ENCODE peak calls at places on chromosomes 5 and 9, in five cellular contexts. E is activated gamma-delta T cell, A is Peyer's patch, F is endodermal cell, Z is left ventricle myocardium superior. Y is an unnamed sample.

GRCh38 chr5:131263648-131264452 is at the start of gene CDC42SE2:
- DNase-seq in E (peak; percentile 84), A (peak; percentile 88), F (peak; percentile 93), Z (peak; percentile 94), Y (peak; percentile 88)

GRCh38 chr5:132419517-132420468 is 50.3 kb downstream of the SLC22A5 start:
- DNase-seq in Z (peak; percentile 76), F (peak; percentile 92), A (peak; percentile 69), E (peak; percentile 17), Y (peak; percentile 89)

GRCh38 chr5:12413075-12413474 is 508.8 kb upstream of the CTNND2 start:
- DNase-seq in A (no peak), F (peak; percentile 50), Z (no peak), E (no peak), Y (no peak)

GRCh38 chr9:81293651-81294050 is 395.7 kb downstream of the TLE1 start:
- DNase-seq in E (no peak), Z (no peak), A (no peak), F (no peak), Y (no peak)

GRCh38 chr9:121214005-121214404 is 12.3 kb upstream of the RAB14 start:
- DNase-seq in Z (no peak), A (no peak), F (no peak), E (no peak), Y (no peak)

GRCh38 chr5:137582218-137582617 is 83.1 kb upstream of the SPOCK1 start:
- DNase-seq in A (no peak), Z (no peak), E (no peak), F (no peak), Y (no peak)

GRCh38 chr9:115000217-115000639 is 69.8 kb upstream of the TNFSF8 start:
- DNase-seq in E (no peak), Z (no peak), F (no peak), A (no peak), Y (no peak)

GRCh38 chr5:140131967-140132409 is 6.3 kb downstream of the IGIP start:
- DNase-seq in Z (no peak), E (no peak), A (no peak), F (no peak), Y (peak; percentile 45)

GRCh38 chr9:84239341-84239740 is 101.2 kb downstream of the SLC28A3 start:
- DNase-seq in F (no peak), Z (no peak), A (no peak), E (no peak), Y (no peak)

Y was measured in DND-41.